ENCODE peak calls at places on chromosomes 4 and X, in eight cellular contexts. F is mammary epithelial cell, J is endothelial cell of umbilical vein, U is astrocyte, B is fibroblast of lung, X is GM23338, K is PC-3, L is GM23248. Y is an unnamed sample.

GRCh38 chr4:77734928-77735327 is 84.2 kb downstream of the CNOT6L start:
- DNase-seq in F (peak), J (no peak), U (peak), B (peak), X (peak), K (no peak), L (peak), Y (peak)

GRCh38 chr4:83328486-83328885 is 6.2 kb downstream of the HPSE start:
- DNase-seq in F (no peak), J (peak), U (no peak), B (no peak), X (peak), K (no peak), L (peak), Y (no peak)

GRCh38 chrX:1210844-1211243 is 1.6 kb downstream of the CRLF2 start:
- DNase-seq in F (no peak), J (no peak), U (no peak), B (no peak), X (no peak), K (no peak), L (no peak), Y (no peak)

GRCh38 chr4:75843596-75843995 is 58.7 kb downstream of the PPEF2 start:
- DNase-seq in F (no peak), J (no peak), U (peak), B (peak), X (no peak), K (no peak), L (no peak), Y (no peak)

GRCh38 chr4:186414365-186414764 is 141.0 kb downstream of the MTNR1A start:
- DNase-seq in F (no peak), J (no peak), U (no peak), B (no peak), X (no peak), K (no peak), L (no peak), Y (no peak)

GRCh38 chr4:105992641-105993305 is 97.5 kb downstream of the NPNT start:
- DNase-seq in F (peak), J (no peak), U (peak), B (peak), X (no peak), K (peak), L (peak), Y (no peak)

GRCh38 chrX:53323196-53323595 is 41.8 kb upstream of the IQSEC2 start:
- DNase-seq in F (no peak), J (no peak), U (no peak), B (no peak), X (no peak), K (no peak), L (no peak), Y (no peak)

GRCh38 chr4:22670953-22671352 is 21.8 kb upstream of the GBA3 start:
- DNase-seq in F (no peak), J (no peak), U (peak), B (peak), X (no peak), K (no peak), L (peak), Y (no peak)

GRCh38 chr4:162497564-162498167 is 333.9 kb upstream of the FSTL5 start:
- DNase-seq in F (peak), J (peak), U (peak), B (peak), X (peak), K (peak), L (peak), Y (no peak)

GRCh38 chr4:104596189-104596588 is 101.5 kb upstream of the CXXC4 start:
- DNase-seq in F (no peak), J (no peak), U (no peak), B (no peak), X (no peak), K (no peak), L (no peak), Y (no peak)

GRCh38 chr4:39658756-39659155 is 20.1 kb upstream of the SMIM14 start:
- DNase-seq in F (no peak), J (no peak), U (no peak), B (no peak), X (no peak), K (no peak), L (peak), Y (no peak)

GRCh38 chr4:140807491-140808257 is 51.5 kb upstream of the TBC1D9 start:
- DNase-seq in F (no peak), J (no peak), U (peak), B (peak), X (no peak), K (no peak), L (no peak), Y (no peak)

GRCh38 chr4:2962614-2963184 is 507 bp downstream of the NOP14 start:
- DNase-seq in F (no peak), J (peak), U (peak), B (peak), X (peak), K (peak), L (peak), Y (peak)

GRCh38 chr4:8201341-8201781 is 2.3 kb downstream of the SH3TC1 start:
- DNase-seq in F (no peak), J (peak), U (no peak), B (no peak), X (no peak), K (no peak), L (no peak), Y (no peak)

GRCh38 chr4:73152893-73153292 is 83.4 kb upstream of the COX18 start:
- DNase-seq in F (no peak), J (no peak), U (no peak), B (no peak), X (no peak), K (no peak), L (peak), Y (no peak)

GRCh38 chr4:118821590-118822293 is 14.2 kb downstream of the SEC24D start:
- DNase-seq in F (no peak), J (no peak), U (no peak), B (no peak), X (no peak), K (no peak), L (peak), Y (no peak)

GRCh38 chr4:47852121-47852520 is 14.3 kb upstream of the CORIN start:
- DNase-seq in F (peak), J (peak), U (peak), B (peak), X (no peak), K (no peak), L (peak), Y (no peak)

GRCh38 chr4:78652282-78652876 is 100.8 kb downstream of the ANXA3 start:
- DNase-seq in F (no peak), J (peak), U (peak), B (peak), X (no peak), K (no peak), L (peak), Y (no peak)

GRCh38 chr4:85720736-85721135 is 245.8 kb downstream of the ARHGAP24 start:
- DNase-seq in F (peak), J (no peak), U (peak), B (peak), X (no peak), K (peak), L (peak), Y (peak)

GRCh38 chr4:169383724-169384123 is 113.0 kb upstream of the SH3RF1 start:
- DNase-seq in F (peak), J (no peak), U (peak), B (peak), X (no peak), K (peak), L (peak), Y (no peak)

GRCh38 chr4:39043058-39043696 is 11.0 kb upstream of the TMEM156 start:
- DNase-seq in F (peak), J (no peak), U (peak), B (peak), X (no peak), K (peak), L (no peak), Y (peak)

GRCh38 chr4:76579596-76580375 is 144.8 kb downstream of the SHROOM3 start:
- DNase-seq in F (peak), J (no peak), U (no peak), B (no peak), X (peak), K (peak), L (no peak), Y (no peak)

GRCh38 chr4:576991-577498 is 950 bp upstream of the TMEM271 start:
- DNase-seq in F (no peak), J (no peak), U (no peak), B (no peak), X (peak), K (no peak), L (peak), Y (no peak)

GRCh38 chr4:576245-576821 is at the start of gene TMEM271:
- DNase-seq in F (no peak), J (no peak), U (no peak), B (no peak), X (peak), K (no peak), L (no peak), Y (no peak)

GRCh38 chr4:578451-579443 is 2.7 kb upstream of the TMEM271 start:
- DNase-seq in F (no peak), J (no peak), U (no peak), B (no peak), X (peak), K (no peak), L (no peak), Y (no peak)

GRCh38 chr4:579543-580175 is 3.6 kb upstream of the TMEM271 start:
- DNase-seq in F (no peak), J (no peak), U (no peak), B (no peak), X (peak), K (no peak), L (no peak), Y (no peak)

DNA sequence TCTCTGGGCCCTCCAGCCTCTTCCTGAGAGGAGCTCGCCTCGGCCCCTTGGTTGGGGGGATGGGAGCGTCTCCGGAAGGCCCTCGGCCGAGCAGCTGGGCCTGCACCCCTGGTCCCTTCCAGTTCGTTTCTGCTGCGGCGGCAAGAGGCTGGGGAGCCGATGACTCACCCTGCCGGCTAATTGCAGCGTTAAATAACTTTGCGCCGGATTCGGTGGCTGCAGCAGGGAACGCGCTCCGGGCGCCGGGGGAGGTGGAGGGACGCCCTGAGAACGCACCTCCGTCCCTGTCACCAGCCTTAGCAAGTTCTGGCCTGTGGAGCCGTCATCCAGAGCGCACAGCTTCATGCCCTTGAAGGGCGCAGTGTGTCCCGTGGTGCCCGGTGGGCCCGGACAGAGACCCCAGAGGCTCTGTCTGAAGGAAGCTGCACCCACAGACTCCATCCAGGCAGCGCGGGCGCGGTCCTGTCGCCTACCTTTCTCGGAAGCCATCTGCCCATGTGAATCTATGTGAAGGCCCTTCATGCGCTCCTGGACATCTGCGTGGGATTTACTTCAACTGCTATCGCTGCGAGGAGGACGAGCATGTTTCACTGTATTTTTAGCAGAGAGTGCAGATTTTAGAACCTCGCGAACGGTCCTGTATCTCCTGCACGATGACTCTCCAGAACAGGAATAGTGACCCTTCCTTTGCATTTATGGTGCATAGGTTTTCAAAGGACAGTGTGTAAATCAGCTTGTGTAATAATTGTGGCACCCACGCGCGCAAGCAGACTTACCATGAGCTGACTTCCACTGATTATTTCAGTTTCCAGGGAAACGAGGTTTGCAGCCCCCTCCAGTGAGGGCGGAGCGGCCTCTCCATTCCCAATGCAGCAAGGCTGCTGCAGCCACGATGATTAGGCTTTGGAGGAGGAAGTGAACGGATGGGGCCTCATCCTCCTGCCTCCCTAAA is 1.7 kb upstream of the TMEM271 start:
- DNase-seq in F (peak), J (no peak), U (peak), B (peak), X (peak), K (no peak), L (peak), Y (no peak)
- TF ChIP-seq EZH2 in F (no peak), J (no peak), U (peak), B (peak), X (peak), K (no peak), L (no peak), Y (no peak)

DNA sequence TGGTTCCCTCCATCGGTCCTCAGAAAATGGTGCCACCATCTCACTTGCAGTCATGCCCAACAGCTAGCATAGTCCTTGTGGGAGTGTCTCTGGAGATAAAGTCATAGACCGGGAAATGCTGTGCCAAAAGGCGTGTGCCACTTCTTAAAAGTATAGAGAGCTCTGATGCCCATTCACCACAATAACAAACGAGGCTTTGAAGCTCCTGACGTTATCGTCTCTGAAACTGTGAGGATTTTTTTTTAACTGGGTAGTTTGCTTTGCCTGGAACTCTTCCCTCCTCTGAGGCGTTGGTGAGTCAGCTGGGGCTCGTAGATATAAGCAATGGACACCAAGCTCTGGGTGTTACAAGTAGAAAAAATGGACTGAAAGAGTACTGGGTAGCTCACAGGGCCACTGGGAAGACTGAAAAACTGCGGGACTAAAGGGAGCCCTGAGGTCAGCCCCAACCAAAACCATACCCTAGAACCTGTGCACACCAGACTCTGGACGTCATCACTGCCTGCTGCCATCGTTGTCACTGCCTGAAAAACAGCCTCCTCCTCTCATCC is 89.4 kb upstream of the TRIM2 start:
- DNase-seq in F (peak), J (no peak), U (peak), B (peak), X (no peak), K (peak), L (peak), Y (peak)
- H2AFZ ChIP-seq in F (peak), J (no peak), U (peak), B (no peak), X (no peak), K (peak), L (peak), Y (no peak)

GRCh38 chr4:14167876-14168510 is 540.5 kb upstream of the BOD1L1 start:
- DNase-seq in F (peak), J (no peak), U (peak), B (peak), X (no peak), K (peak), L (peak), Y (no peak)
- TF ChIP-seq EZH2 in F (no peak), J (no peak), U (no peak), B (no peak), X (no peak), K (no peak), L (no peak), Y (no peak)

DNA sequence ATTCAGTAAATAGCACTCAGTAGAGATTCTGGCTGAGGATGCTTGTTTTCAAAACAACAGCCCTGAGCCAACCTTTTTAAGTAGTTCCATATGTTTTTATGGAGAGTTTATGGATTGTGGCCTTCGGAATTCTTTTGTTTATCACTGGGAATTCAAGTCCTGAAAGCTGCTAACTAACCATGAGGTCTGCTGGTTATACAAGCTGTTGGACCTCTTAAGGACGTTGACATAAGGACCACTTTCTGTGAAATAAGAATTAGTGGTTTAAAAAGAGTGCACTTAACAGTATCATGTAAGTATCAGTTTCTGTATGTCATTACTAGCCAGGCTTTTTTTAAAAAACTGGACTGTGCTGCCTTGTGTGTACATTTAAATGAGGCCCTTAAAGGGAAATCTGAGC is 229.0 kb upstream of the PGRMC2 start:
- DNase-seq in F (no peak), J (peak), U (peak), B (peak), X (no peak), K (no peak), L (peak), Y (no peak)
- H2AFZ ChIP-seq in F (no peak), J (no peak), U (no peak), B (no peak), X (no peak), K (no peak), L (peak), Y (no peak)

GRCh38 chrX:133413218-133413925 is 1.9 kb downstream of the GPC4 start:
- DNase-seq in F (no peak), J (no peak), U (no peak), B (no peak), X (peak), K (no peak), L (no peak), Y (no peak)

GRCh38 chrX:133417364-133417763 is 2.1 kb upstream of the GPC4 start:
- DNase-seq in F (no peak), J (no peak), U (no peak), B (no peak), X (peak), K (no peak), L (no peak), Y (no peak)

GRCh38 chrX:133414399-133415275 is 652 bp downstream of the GPC4 start:
- DNase-seq in F (peak), J (no peak), U (peak), B (peak), X (peak), K (peak), L (peak), Y (no peak)

GRCh38 chrX:133412665-133413064 is 2.6 kb downstream of the GPC4 start:
- DNase-seq in F (no peak), J (no peak), U (no peak), B (no peak), X (no peak), K (no peak), L (no peak), Y (no peak)

DNA sequence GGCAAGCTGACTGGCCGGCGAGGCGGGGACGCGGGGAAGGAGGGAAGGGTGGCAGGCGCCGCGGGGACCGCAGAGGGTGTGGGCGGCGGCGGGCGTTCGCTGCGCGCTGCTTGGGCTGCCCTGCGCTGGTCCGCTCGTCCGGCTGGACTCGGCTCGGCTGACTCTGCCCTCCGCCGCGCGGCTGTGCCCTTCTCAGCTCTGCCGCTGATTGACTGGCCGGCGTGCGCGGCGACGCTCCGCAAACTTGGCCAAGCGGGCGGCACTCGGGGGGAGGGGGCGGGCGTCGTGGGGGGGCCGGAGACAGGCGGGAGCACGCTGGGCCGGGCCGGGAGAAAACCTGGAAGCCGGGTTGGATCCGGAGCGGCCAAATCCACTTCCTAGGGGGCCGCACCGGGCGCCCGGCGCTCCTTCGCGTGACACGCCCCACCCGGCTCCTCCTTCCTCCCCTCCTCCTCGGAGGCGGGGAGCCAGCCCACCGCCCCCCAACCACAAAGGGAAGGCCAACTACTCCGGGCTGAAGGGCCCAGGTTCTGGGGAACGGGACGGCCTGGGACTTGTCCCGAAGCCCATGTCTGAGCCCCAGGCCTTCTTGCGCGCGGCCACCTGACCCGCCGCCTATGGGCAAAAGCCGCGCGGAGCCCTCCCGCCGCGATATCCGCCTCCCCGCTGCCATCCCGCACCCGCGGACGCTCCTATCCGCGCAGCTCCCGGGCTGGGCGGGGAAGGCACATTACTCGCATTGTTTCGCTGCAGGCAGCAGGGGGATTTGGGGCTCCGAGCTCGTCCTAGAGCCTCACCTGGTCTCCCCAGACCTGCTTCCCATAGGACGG is at the start of gene GPC4:
- DNase-seq in F (peak), J (no peak), U (peak), B (peak), X (peak), K (peak), L (peak), Y (peak)
- TF ChIP-seq EZH2 in F (no peak), J (no peak), U (no peak), B (no peak), X (no peak), K (no peak), L (no peak), Y (no peak)

DNA sequence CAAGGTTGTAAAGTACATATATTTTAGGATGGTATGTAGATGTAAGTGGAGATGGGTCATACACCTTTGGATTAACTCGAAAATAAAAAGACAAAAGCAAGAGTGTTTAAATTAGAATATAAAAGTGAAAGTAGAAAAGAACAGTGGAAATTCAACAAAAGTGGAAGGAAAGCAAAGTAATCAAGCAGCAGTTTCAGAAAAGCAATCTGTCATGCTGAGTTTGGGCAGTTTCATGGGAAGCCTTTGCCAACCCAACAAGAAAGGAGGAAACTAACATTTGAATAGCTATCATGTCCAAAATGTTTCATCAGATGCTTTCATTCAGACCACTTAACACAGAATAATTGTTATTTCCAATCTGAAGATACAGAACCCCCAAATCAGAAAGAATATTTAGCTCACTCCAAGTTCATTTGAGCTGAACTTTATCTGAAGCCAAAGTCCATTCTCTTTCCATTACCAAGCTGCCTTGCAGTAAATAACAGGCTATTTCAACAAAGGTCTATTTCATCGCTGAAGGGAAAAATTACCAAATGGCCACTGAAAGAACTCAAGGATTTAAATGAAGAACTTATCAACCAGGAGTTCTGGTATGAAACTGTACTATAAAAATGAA is 1.8 kb upstream of the EXOSC9 start:
- DNase-seq in F (no peak), J (no peak), U (no peak), B (no peak), X (no peak), K (no peak), L (no peak), Y (no peak)
- H2AFZ ChIP-seq in F (peak), J (no peak), U (no peak), B (peak), X (no peak), K (peak), L (peak), Y (peak)

GRCh38 chr4:4870493-4871266 is 11.2 kb downstream of the MSX1 start:
- DNase-seq in F (no peak), J (no peak), U (no peak), B (no peak), X (no peak), K (no peak), L (no peak), Y (no peak)
- TF ChIP-seq EZH2 in F (no peak), J (peak), U (peak), B (no peak), X (peak), K (no peak), L (peak), Y (no peak)

GRCh38 chr4:56388311-56388710 is 1.0 kb upstream of the AASDH start:
- DNase-seq in F (no peak), J (peak), U (no peak), B (no peak), X (peak), K (peak), L (peak), Y (no peak)
- H2AFZ ChIP-seq in F (peak), J (no peak), U (no peak), B (peak), X (no peak), K (peak), L (peak), Y (no peak)

Y was measured in PC-9.